ENCODE peak calls at places on chromosomes 12 and 14, in six cellular contexts. U, M, D, R, H and X are unnamed samples.

GRCh38 chr12:101570022-101570421 is 24.7 kb upstream of the MYBPC1 start:
- DNase-seq in U (no peak), M (no peak), D (no peak), R (peak), H (no peak), X (no peak)

GRCh38 chr12:78088391-78088832 is 257.7 kb downstream of the NAV3 start:
- DNase-seq in U (no peak), M (no peak), D (no peak), R (peak), H (no peak), X (no peak)

GRCh38 chr12:109393437-109394345 is 46.0 kb downstream of the MYO1H start:
- DNase-seq in U (peak), M (peak), D (peak), R (peak), H (no peak), X (peak)

GRCh38 chr12:14249368-14249767 is 116.1 kb upstream of the ATF7IP start:
- DNase-seq in U (no peak), M (peak), D (no peak), R (no peak), H (no peak), X (no peak)

GRCh38 chr14:68401320-68401719 is 391.5 kb downstream of the ZFP36L1 start:
- DNase-seq in U (no peak), M (no peak), D (no peak), R (peak), H (no peak), X (no peak)

GRCh38 chr14:75303415-75303814 is 24.8 kb downstream of the FOS start:
- DNase-seq in U (peak), M (peak), D (peak), R (peak), H (no peak), X (no peak)

GRCh38 chr12:66235626-66236281 is 46.7 kb downstream of the IRAK3 start:
- DNase-seq in U (no peak), M (no peak), D (no peak), R (peak), H (no peak), X (no peak)

GRCh38 chr12:110698171-110698902 is 9.4 kb upstream of the HVCN1 start:
- DNase-seq in U (peak), M (peak), D (peak), R (peak), H (peak), X (peak)

GRCh38 chr12:99111600-99111999 is 466.5 kb downstream of the APAF1 start:
- DNase-seq in U (no peak), M (no peak), D (no peak), R (no peak), H (no peak), X (no peak)

GRCh38 chr14:92890830-92891598 is 31.9 kb upstream of the CHGA start:
- DNase-seq in U (no peak), M (no peak), D (no peak), R (no peak), H (no peak), X (no peak)

GRCh38 chr12:101695698-101696097 is 1.7 kb upstream of the CHPT1 start:
- DNase-seq in U (no peak), M (no peak), D (no peak), R (peak), H (no peak), X (no peak)

GRCh38 chr12:109477963-109478315 is 505 bp downstream of the UBE3B start:
- DNase-seq in U (no peak), M (no peak), D (no peak), R (no peak), H (no peak), X (no peak)

GRCh38 chr12:9244894-9245293 is 36.7 kb upstream of the PZP start:
- DNase-seq in U (no peak), M (peak), D (no peak), R (no peak), H (no peak), X (no peak)

GRCh38 chr14:75769047-75769685 is 108.1 kb downstream of the TTLL5 start:
- DNase-seq in U (no peak), M (no peak), D (no peak), R (peak), H (no peak), X (no peak)

GRCh38 chr14:87233806-87234384 is 759.1 kb downstream of the GALC start:
- DNase-seq in U (no peak), M (no peak), D (no peak), R (no peak), H (no peak), X (no peak)

GRCh38 chr12:28893365-28893764 is 255.7 kb upstream of the FAR2 start:
- DNase-seq in U (no peak), M (no peak), D (no peak), R (peak), H (no peak), X (no peak)

GRCh38 chr14:56840221-56840620 is 29.9 kb upstream of the OTX2 start:
- DNase-seq in U (no peak), M (no peak), D (no peak), R (no peak), H (no peak), X (no peak)

GRCh38 chr14:29919845-29920244 is 7.8 kb downstream of the PRKD1 start:
- DNase-seq in U (no peak), M (no peak), D (no peak), R (no peak), H (no peak), X (no peak)

GRCh38 chr12:9340422-9341259 is 132.4 kb upstream of the PZP start:
- DNase-seq in U (no peak), M (no peak), D (no peak), R (peak), H (no peak), X (no peak)

GRCh38 chr12:71865166-71865713 is 25.7 kb downstream of the TBC1D15 start:
- DNase-seq in U (no peak), M (no peak), D (no peak), R (peak), H (no peak), X (no peak)

GRCh38 chr14:104277416-104278213 is 139.2 kb downstream of the KIF26A start:
- DNase-seq in U (no peak), M (no peak), D (peak), R (no peak), H (no peak), X (no peak)

GRCh38 chr12:113196996-113197395 is 11.5 kb downstream of the RITA1 start:
- DNase-seq in U (peak), M (peak), D (peak), R (peak), H (no peak), X (no peak)

GRCh38 chr12:74537126-74537706 is 419 bp upstream of the ATXN7L3B start:
- DNase-seq in U (peak), M (no peak), D (no peak), R (peak), H (no peak), X (no peak)

GRCh38 chr12:3255071-3255470 is 177.9 kb downstream of the TSPAN9 start:
- DNase-seq in U (no peak), M (no peak), D (no peak), R (no peak), H (no peak), X (peak)

GRCh38 chr12:99271071-99271470 is 376.5 kb upstream of the GARIN6 start:
- DNase-seq in U (no peak), M (no peak), D (no peak), R (no peak), H (no peak), X (no peak)

GRCh38 chr14:69335421-69335820 is 62.7 kb downstream of the ERH start:
- DNase-seq in U (no peak), M (no peak), D (no peak), R (no peak), H (no peak), X (no peak)

GRCh38 chr12:120368789-120369475 is at the start of gene MSI1:
- DNase-seq in U (no peak), M (no peak), D (no peak), R (no peak), H (peak), X (no peak)

GRCh38 chr14:101220921-101221510 is 317.5 kb upstream of the RTL1 start:
- DNase-seq in U (no peak), M (no peak), D (peak), R (no peak), H (no peak), X (no peak)

GRCh38 chr14:102732924-102733323 is 44.3 kb upstream of the TRAF3 start:
- DNase-seq in U (no peak), M (no peak), D (peak), R (no peak), H (no peak), X (no peak)

GRCh38 chr14:92677955-92678354 is 70.5 kb downstream of the LGMN start:
- DNase-seq in U (no peak), M (no peak), D (peak), R (no peak), H (no peak), X (no peak)

GRCh38 chr14:42732005-42732404 is 1125.3 kb downstream of the LRFN5 start:
- DNase-seq in U (no peak), M (no peak), D (no peak), R (no peak), H (no peak), X (no peak)

GRCh38 chr12:51692016-51692415 is 101.0 kb downstream of the SCN8A start:
- DNase-seq in U (peak), M (no peak), D (no peak), R (no peak), H (no peak), X (no peak)

GRCh38 chr12:94174576-94174975 is 26.2 kb downstream of the PLXNC1 start:
- DNase-seq in U (peak), M (no peak), D (peak), R (no peak), H (no peak), X (no peak)

GRCh38 chr12:109695420-109695819 is 18.2 kb upstream of the FAM222A start:
- DNase-seq in U (no peak), M (no peak), D (no peak), R (no peak), H (no peak), X (no peak)

GRCh38 chr14:67068246-67068645 is 121.0 kb upstream of the GARIN2 start:
- DNase-seq in U (no peak), M (no peak), D (no peak), R (no peak), H (no peak), X (no peak)

GRCh38 chr12:125220404-125221273 is 155.4 kb downstream of the AACS start:
- DNase-seq in U (no peak), M (peak), D (no peak), R (no peak), H (no peak), X (no peak)

GRCh38 chr12:96048392-96048969 is 13.1 kb upstream of the LTA4H start:
- DNase-seq in U (no peak), M (no peak), D (no peak), R (no peak), H (no peak), X (no peak)

GRCh38 chr12:6285532-6286306 is 24.8 kb upstream of the PLEKHG6 start:
- DNase-seq in U (no peak), M (no peak), D (no peak), R (no peak), H (no peak), X (no peak)

GRCh38 chr14:61485670-61486069 is 164.3 kb downstream of the PRKCH start:
- DNase-seq in U (no peak), M (no peak), D (no peak), R (no peak), H (no peak), X (no peak)

GRCh38 chr14:63523735-63524408 is 19.3 kb downstream of the PPP2R5E start:
- DNase-seq in U (no peak), M (no peak), D (no peak), R (no peak), H (no peak), X (no peak)
- H3K4me3 ChIP-seq in U (no peak), M (no peak), D (no peak), R (no peak), H (no peak), X (no peak)

GRCh38 chr12:16854465-16854864 is 248.5 kb upstream of the LMO3 start:
- DNase-seq in U (no peak), M (no peak), D (no peak), R (no peak), H (no peak), X (no peak)

GRCh38 chr12:16857456-16857923 is 251.5 kb upstream of the LMO3 start:
- DNase-seq in U (no peak), M (no peak), D (no peak), R (no peak), H (no peak), X (no peak)
- H3K4me3 ChIP-seq in U (no peak), M (no peak), D (no peak), R (no peak), H (no peak), X (no peak)

DNA sequence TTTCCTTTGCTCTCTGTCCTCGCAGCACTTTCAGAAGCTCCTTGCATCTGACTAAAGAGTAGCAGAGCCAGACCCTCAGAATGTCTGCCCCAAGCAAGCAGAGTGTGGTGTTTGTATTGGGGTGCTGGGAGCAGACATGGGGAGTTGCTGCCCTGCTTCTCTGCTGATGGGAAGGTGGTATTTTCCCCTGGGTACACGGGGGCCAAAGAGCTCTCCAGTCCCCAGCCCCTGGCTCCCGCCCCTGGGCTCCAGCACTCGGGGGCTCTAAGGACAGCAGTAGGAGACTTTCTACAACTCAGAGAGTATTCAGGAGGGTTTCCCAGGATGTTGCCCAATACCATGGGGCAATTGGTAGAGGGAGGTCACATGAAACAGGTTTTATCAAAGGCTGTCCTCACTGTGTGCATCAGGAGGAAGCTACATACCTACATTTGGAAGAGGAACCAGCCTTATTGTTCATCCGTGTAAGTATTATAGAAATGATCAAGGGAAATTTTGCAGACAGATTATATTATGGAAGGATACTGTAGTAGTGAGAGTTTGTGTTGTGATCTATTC is 50.3 kb downstream of the DAD1 start:
- DNase-seq in U (peak), M (no peak), D (no peak), R (no peak), H (no peak), X (no peak)
- H3K4me3 ChIP-seq in U (no peak), M (no peak), D (peak), R (no peak), H (no peak), X (no peak)

GRCh38 chr12:114406326-114407033 is 536 bp upstream of the TBX5 start:
- DNase-seq in U (no peak), M (no peak), D (no peak), R (peak), H (peak), X (no peak)
- H3K4me3 ChIP-seq in U (no peak), M (no peak), D (no peak), R (peak), H (peak), X (peak)

DNA sequence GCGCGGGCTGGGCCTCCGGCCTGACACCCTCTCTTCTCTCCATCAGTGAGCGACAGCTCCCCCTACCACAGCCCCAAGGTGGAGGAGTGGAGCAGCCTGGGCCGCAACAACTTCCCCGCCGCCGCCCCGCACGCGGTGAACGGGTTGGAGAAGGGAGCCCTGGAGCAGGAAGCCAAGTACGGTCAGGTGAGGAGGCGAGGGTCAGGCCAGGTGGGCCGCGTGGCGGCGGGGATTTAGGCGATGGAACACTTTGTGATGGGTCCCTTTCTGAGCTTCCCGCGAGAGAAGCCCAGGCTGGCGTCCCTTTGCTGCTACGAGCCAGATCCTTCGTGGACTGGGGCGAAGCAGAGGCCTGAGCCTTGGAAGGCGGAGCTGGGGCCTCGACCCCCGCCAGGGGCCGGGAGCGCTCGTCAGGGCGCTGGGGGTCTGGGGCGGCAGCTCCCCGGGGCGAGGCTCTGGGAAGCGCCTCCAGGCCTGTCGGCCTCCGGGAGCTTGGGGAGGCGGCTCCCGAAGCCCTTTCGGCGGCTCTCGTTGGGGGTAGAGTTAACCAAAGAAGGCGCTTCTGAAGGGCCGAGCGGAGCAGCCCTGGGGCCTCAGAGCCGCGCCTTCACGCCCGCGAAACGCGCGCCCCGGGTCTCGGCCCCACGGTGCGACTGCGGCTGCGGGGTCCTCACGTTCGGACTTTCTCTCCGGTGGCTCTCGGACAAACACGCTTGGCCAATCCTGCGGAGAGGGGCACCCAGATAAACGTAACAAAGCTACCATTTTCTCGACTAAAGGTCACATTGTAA is 5.0 kb downstream of the PAX9 start:
- DNase-seq in U (no peak), M (no peak), D (no peak), R (no peak), H (peak), X (no peak)
- H3K4me3 ChIP-seq in U (no peak), M (peak), D (no peak), R (no peak), H (no peak), X (no peak)

GRCh38 chr12:52824741-52825410 is 9.2 kb downstream of the KRT79 start:
- DNase-seq in U (no peak), M (no peak), D (no peak), R (no peak), H (no peak), X (no peak)
- H3K4me3 ChIP-seq in U (no peak), M (no peak), D (no peak), R (no peak), H (no peak), X (no peak)

DNA sequence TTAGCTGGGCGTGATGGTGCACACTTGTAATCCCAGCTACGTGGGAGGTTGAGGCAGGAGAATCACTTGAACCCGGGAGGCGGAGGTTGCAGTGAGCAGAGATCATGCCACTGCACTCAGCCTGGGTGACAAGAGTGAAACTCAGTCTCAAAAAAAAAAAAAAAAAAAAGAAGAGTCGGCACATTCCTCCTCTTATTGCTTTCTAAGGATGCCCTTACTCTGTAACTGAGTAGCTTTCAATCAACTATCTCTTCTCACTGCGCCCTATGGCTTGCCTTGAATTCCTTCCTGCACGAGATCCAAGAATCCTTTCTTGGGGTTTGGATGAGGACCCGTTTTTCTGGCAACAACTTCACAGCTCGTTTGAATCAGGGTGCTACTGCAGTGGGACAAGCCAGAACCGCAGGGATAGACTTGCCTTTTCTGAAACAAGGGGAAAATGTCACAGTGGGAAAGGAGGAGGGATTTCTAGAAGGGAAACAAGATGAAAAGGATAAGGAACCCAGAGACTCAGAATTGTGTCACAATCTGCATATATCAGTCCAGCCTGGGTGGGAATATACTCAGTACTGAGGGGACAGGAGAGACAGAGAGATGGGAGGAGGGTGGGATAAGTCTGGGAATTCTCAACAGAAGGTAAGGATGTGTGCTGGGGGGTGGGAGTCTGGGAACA is 16.1 kb upstream of the RND1 start:
- DNase-seq in U (no peak), M (no peak), D (no peak), R (no peak), H (no peak), X (no peak)
- H3K4me3 ChIP-seq in U (no peak), M (no peak), D (no peak), R (peak), H (peak), X (no peak)